ENCODE peak calls at places on chromosomes 5 and 9, in eight cellular contexts. Z is coronary artery; C is amniotic stem cell; E is activated effector memory CD4-positive, alpha-beta T cell treated with Interleukin-2 at 50 U/mL for 16 hours; B is CD4-positive, CD25-positive, alpha-beta regulatory T cell; S is stimulated activated CD4-positive, alpha-beta T cell treated with anti-CD3 and anti-CD28 coated beads, Interleukin-1b, Interleukin-23, amount 100 ng/mL, for 4 hours; J is AG10803; I is WTC11. U is an unnamed sample.

GRCh38 chr5:126172812-126173211 is 250.4 kb upstream of the GRAMD2B start:
- DNase-seq in B (no peak), S (no peak), E (no peak), C (no peak), Z (no peak), J (no peak), I (no peak), U (no peak)

GRCh38 chr5:11903121-11903613 is 1.1 kb downstream of the CTNND2 start:
- DNase-seq in E (no peak), I (peak), B (no peak), J (no peak), C (no peak), S (no peak), Z (no peak), U (peak)

GRCh38 chr5:158154226-158155005 is 295.5 kb upstream of the CLINT1 start:
- DNase-seq in B (no peak), I (no peak), S (no peak), Z (no peak), E (no peak), C (peak), J (peak), U (no peak)

GRCh38 chr5:163649522-163649921 is 144.1 kb downstream of the MAT2B start:
- DNase-seq in Z (no peak), I (no peak), C (no peak), E (no peak), S (no peak), J (peak), B (no peak), U (no peak)

GRCh38 chr9:134966697-134967546 is 49.2 kb upstream of the FCN1 start:
- DNase-seq in B (no peak), E (no peak), J (no peak), Z (no peak), C (no peak), S (no peak), I (no peak), U (no peak)

GRCh38 chr5:167982-168660 is 23.2 kb upstream of the LRRC14B start:
- DNase-seq in E (no peak), C (peak), I (peak), B (no peak), Z (peak), J (peak), S (no peak), U (no peak)

GRCh38 chr5:59793000-59793399 is 100.5 kb downstream of the PDE4D start:
- DNase-seq in J (peak), Z (no peak), I (no peak), E (no peak), S (no peak), B (no peak), C (peak), U (no peak)

GRCh38 chr5:40904205-40904993 is 4.9 kb upstream of the C7 start:
- DNase-seq in J (peak), E (no peak), I (peak), C (peak), Z (no peak), B (no peak), S (no peak), U (peak)

GRCh38 chr9:79408617-79409016 is 163.1 kb upstream of the TLE4 start:
- DNase-seq in I (no peak), S (no peak), E (no peak), C (no peak), Z (no peak), B (no peak), J (peak), U (no peak)

U was measured in ELF-1.